ENCODE peak calls at places on chromosomes 4 and X, in nine cellular contexts. T, J, K, P, W, U, O, F and E are unnamed samples.

GRCh38 chr4:173040200-173040599 is 128.4 kb upstream of the GALNT7 start:
- ATAC-seq in J (peak; percentile 77), O (no peak), K (peak; percentile 51), U (no peak), P (peak; percentile 34), W (peak; percentile 48), F (peak; percentile 54), T (no peak), E (peak; percentile 43)

GRCh38 chr4:7295201-7295916 is 103.0 kb downstream of the SORCS2 start:
- ATAC-seq in O (peak; percentile 20), F (peak; percentile 73), W (no peak), U (no peak), P (peak; percentile 69), T (no peak), J (peak; percentile 85), K (peak; percentile 30), E (peak; percentile 48)

GRCh38 chrX:24216827-24217226 is 67.3 kb downstream of the ZFX start:
- ATAC-seq in T (no peak), F (no peak), P (no peak), U (no peak), O (no peak), J (no peak), W (no peak), K (peak; percentile 44), E (no peak)

GRCh38 chr4:122827258-122827887 is 742 bp downstream of the FGF2 start:
- ATAC-seq in J (peak; percentile 50), O (peak; percentile 73), P (peak; percentile 69), T (no peak), F (peak; percentile 79), K (peak; percentile 74), W (peak; percentile 11), U (peak; percentile 74), E (peak; percentile 62)

GRCh38 chrX:74925210-74926088 is at the start of gene NEXMIF:
- ATAC-seq in F (peak; percentile 86), P (peak; percentile 78), T (no peak), W (peak; percentile 88), U (peak; percentile 72), O (no peak), K (peak; percentile 98), J (peak; percentile 82), E (peak; percentile 65)

GRCh38 chrX:133868687-133869086 is 116.7 kb downstream of the GPC3 start:
- ATAC-seq in O (no peak), T (no peak), W (no peak), U (no peak), K (no peak), P (no peak), J (no peak), F (no peak), E (no peak)

GRCh38 chr4:26020083-26020668 is 106.2 kb downstream of the SMIM20 start:
- ATAC-seq in K (no peak), W (no peak), J (peak; percentile 54), P (peak; percentile 74), O (no peak), F (peak; percentile 73), T (peak; percentile 13), U (no peak), E (no peak)

GRCh38 chr4:153248641-153249198 is 44.5 kb downstream of the TRIM2 start:
- ATAC-seq in U (peak; percentile 18), T (no peak), P (peak; percentile 53), O (peak; percentile 62), K (no peak), W (peak; percentile 59), J (peak; percentile 40), F (peak; percentile 67), E (peak; percentile 9)

GRCh38 chr4:104128850-104129213 is 365.9 kb downstream of the CXXC4 start:
- ATAC-seq in U (peak; percentile 79), F (peak; percentile 83), J (peak; percentile 97), T (no peak), K (peak; percentile 99), O (peak; percentile 57), W (no peak), P (no peak), E (no peak)

GRCh38 chrX:114028907-114029662 is 554.8 kb upstream of the HTR2C start:
- ATAC-seq in T (no peak), P (no peak), K (no peak), W (no peak), J (peak; percentile 85), U (no peak), O (no peak), F (no peak), E (no peak)

GRCh38 chr4:138400528-138400927 is 158.4 kb upstream of the SLC7A11 start:
- ATAC-seq in T (no peak), K (no peak), F (no peak), P (no peak), W (no peak), J (no peak), U (no peak), O (no peak), E (no peak)

GRCh38 chr4:37793562-37793961 is 32.9 kb upstream of the PGM2 start:
- ATAC-seq in T (no peak), P (peak; percentile 57), J (peak; percentile 86), K (peak; percentile 47), W (no peak), U (peak; percentile 79), F (peak; percentile 82), O (peak; percentile 80), E (peak; percentile 50)

GRCh38 chr4:121150486-121150885 is 13.6 kb downstream of the TNIP3 start:
- ATAC-seq in J (peak; percentile 6), T (no peak), F (peak; percentile 39), O (no peak), W (no peak), K (no peak), P (no peak), U (no peak), E (no peak)

GRCh38 chrX:71541546-71542022 is 8.7 kb downstream of the OGT start:
- ATAC-seq in U (peak; percentile 53), P (no peak), O (no peak), T (no peak), J (peak; percentile 54), F (peak; percentile 53), W (no peak), K (peak; percentile 48), E (no peak)

GRCh38 chrX:13778916-13779315 is 38.0 kb downstream of the GPM6B start:
- ATAC-seq in W (peak; percentile 82), J (no peak), T (no peak), U (no peak), O (no peak), K (peak; percentile 27), F (no peak), P (no peak), E (no peak)

GRCh38 chr4:141328550-141329173 is 108.0 kb downstream of the ZNF330 start:
- ATAC-seq in P (no peak), W (no peak), T (no peak), J (no peak), O (no peak), K (no peak), U (no peak), F (no peak), E (no peak)

GRCh38 chrX:63661676-63662075 is 123.3 kb downstream of the ARHGEF9 start:
- ATAC-seq in K (no peak), J (no peak), U (no peak), F (no peak), W (no peak), T (no peak), O (no peak), P (no peak), E (no peak)

GRCh38 chrX:133923113-133923512 is 62.3 kb downstream of the GPC3 start:
- ATAC-seq in U (peak; percentile 47), W (no peak), T (no peak), O (no peak), K (no peak), F (no peak), J (no peak), P (no peak), E (no peak)

GRCh38 chr4:184331155-184331995 is 113.7 kb upstream of the ENPP6 start:
- ATAC-seq in P (peak; percentile 40), W (no peak), K (no peak), O (no peak), T (no peak), F (peak; percentile 86), U (no peak), J (peak; percentile 69), E (peak; percentile 66)

GRCh38 chr4:101050088-101050835 is 297.1 kb downstream of the PPP3CA start:
- ATAC-seq in P (no peak), J (no peak), W (no peak), U (no peak), O (no peak), T (no peak), K (no peak), F (no peak), E (no peak)

GRCh38 chr4:2515835-2516550 is 20.5 kb upstream of the FAM193A start:
- ATAC-seq in T (no peak), K (peak; percentile 45), P (peak; percentile 20), O (no peak), J (peak; percentile 77), U (no peak), F (peak; percentile 49), W (no peak), E (peak; percentile 39)

GRCh38 chr4:123351713-123352112 is 44.9 kb upstream of the SPRY1 start:
- ATAC-seq in T (no peak), O (no peak), K (no peak), U (no peak), P (no peak), J (peak; percentile 14), W (peak; percentile 28), F (no peak), E (no peak)

DNA sequence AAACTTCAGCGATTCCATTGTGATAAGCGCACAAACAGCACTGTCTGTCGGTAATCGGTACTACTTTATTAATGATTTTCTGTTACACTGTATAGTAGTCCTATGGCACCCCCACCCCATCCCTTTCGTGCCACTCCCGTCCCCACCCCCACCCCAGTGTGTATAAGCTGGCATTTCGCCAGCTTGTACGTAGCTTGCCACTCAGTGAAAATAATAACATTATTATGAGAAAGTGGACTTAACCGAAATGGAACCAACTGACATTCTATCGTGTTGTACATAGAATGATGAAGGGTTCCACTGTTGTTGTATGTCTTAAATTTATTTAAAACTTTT is 4.8 kb downstream of the MID1IP1 start:
- ATAC-seq in T (no peak), O (no peak), U (peak; percentile 1), J (no peak), K (no peak), P (no peak), W (no peak), F (no peak), E (no peak)
- H3K4me3 ChIP-seq in T (peak overlapping the region; percentile 86), O (peak overlapping the region; percentile 64), U (peak overlapping the region; percentile 70), J (peak overlapping the region; percentile 45), K (peak overlapping the region; percentile 78), P (peak overlapping the region; percentile 60), W (peak overlapping the region; percentile 72), F (peak overlapping the region; percentile 64), E (peak overlapping the region; percentile 59)

GRCh38 chrX:15350329-15350996 is 15.1 kb upstream of the PIGA start:
- ATAC-seq in T (no peak), U (peak; percentile 34), P (no peak), W (peak; percentile 84), K (no peak), O (no peak), F (no peak), J (no peak), E (no peak)
- H3K27ac ChIP-seq in T (no peak overlapping the region), U (no peak overlapping the region), P (no peak overlapping the region), W (no peak overlapping the region), K (no peak overlapping the region), O (no peak overlapping the region), F (no peak overlapping the region), J (no peak overlapping the region), E (no peak overlapping the region)

GRCh38 chrX:40262641-40263560 is 165.1 kb upstream of the BCOR start:
- ATAC-seq in J (peak; percentile 39), U (no peak), T (peak; percentile 59), W (no peak), P (peak; percentile 32), O (peak; percentile 42), F (peak; percentile 47), K (peak; percentile 27), E (no peak)
- TF ChIP-seq CTCF in J (no peak), U (no peak), T (no peak), W (peak; percentile 7), P (no peak), O (no peak), F (no peak), K (no peak), E (no peak)

GRCh38 chrX:6778547-6779231 is 243.8 kb upstream of the VCX3A start:
- ATAC-seq in U (no peak), P (no peak), J (no peak), W (peak; percentile 92), O (no peak), K (no peak), F (no peak), T (no peak), E (no peak)
- H3K4me3 ChIP-seq in U (no peak overlapping the region), P (no peak overlapping the region), J (no peak overlapping the region), W (peak overlapping the region; percentile 34), O (no peak overlapping the region), K (no peak overlapping the region), F (no peak overlapping the region), T (no peak overlapping the region), E (no peak overlapping the region)